ENCODE peak calls at places on chromosomes 4 and X, in nine cellular contexts. One of them, this sample, is unnamed. For H3K4me1, the result is how much of the 10 kb centered on the place peaks cover.

GRCh38 chr4:153042757-153043156 is 106.6 kb downstream of the FHDC1 start:
- DNase-seq in body of pancreas: no peak
- DNase-seq in stomach: no peak
- DNase-seq in cardiac muscle cell: no peak
- DNase-seq in heart left ventricle: no peak
- DNase-seq in A549: no peak
- DNase-seq in tibial nerve: no peak
- DNase-seq in hepatocyte: no peak
- DNase-seq in heart right ventricle: no peak
- DNase-seq in this sample: no peak

GRCh38 chr4:13528823-13529129 is 15.5 kb downstream of the NKX3-2 start:
- DNase-seq in body of pancreas: no peak
- DNase-seq in stomach: no peak
- DNase-seq in cardiac muscle cell: no peak
- DNase-seq in heart left ventricle: no peak
- DNase-seq in A549: no peak
- DNase-seq in tibial nerve: no peak
- DNase-seq in hepatocyte: no peak
- DNase-seq in heart right ventricle: no peak
- DNase-seq in this sample: no peak

GRCh38 chr4:121451310-121451709 is 70.5 kb upstream of the QRFPR start:
- DNase-seq in body of pancreas: no peak
- DNase-seq in stomach: no peak
- DNase-seq in cardiac muscle cell: no peak
- DNase-seq in heart left ventricle: no peak
- DNase-seq in A549: no peak
- DNase-seq in tibial nerve: no peak
- DNase-seq in hepatocyte: no peak
- DNase-seq in heart right ventricle: no peak
- DNase-seq in this sample: no peak

GRCh38 chrX:102546818-102547493 is 30.4 kb upstream of the TMSB15A start:
- DNase-seq in body of pancreas: no peak
- DNase-seq in stomach: no peak
- DNase-seq in cardiac muscle cell: no peak
- DNase-seq in heart left ventricle: no peak
- DNase-seq in A549: no peak
- DNase-seq in tibial nerve: no peak
- DNase-seq in hepatocyte: no peak
- DNase-seq in heart right ventricle: no peak
- DNase-seq in this sample: no peak

GRCh38 chr4:115272185-115272584 is 158.8 kb upstream of the NDST4 start:
- DNase-seq in body of pancreas: no peak
- DNase-seq in stomach: no peak
- DNase-seq in cardiac muscle cell: no peak
- DNase-seq in heart left ventricle: no peak
- DNase-seq in A549: no peak
- DNase-seq in tibial nerve: no peak
- DNase-seq in hepatocyte: no peak
- DNase-seq in heart right ventricle: no peak
- DNase-seq in this sample: no peak

GRCh38 chr4:182567119-182567518 is 323.9 kb downstream of the TENM3 start:
- DNase-seq in body of pancreas: no peak
- DNase-seq in stomach: no peak
- DNase-seq in cardiac muscle cell: no peak
- DNase-seq in heart left ventricle: no peak
- DNase-seq in A549: no peak
- DNase-seq in tibial nerve: no peak
- DNase-seq in hepatocyte: no peak
- DNase-seq in heart right ventricle: no peak
- DNase-seq in this sample: no peak

GRCh38 chr4:176635372-176636261 is 157.1 kb downstream of the VEGFC start:
- DNase-seq in body of pancreas: no peak
- DNase-seq in stomach: no peak
- DNase-seq in cardiac muscle cell: no peak
- DNase-seq in heart left ventricle: peak
- DNase-seq in A549: peak
- DNase-seq in tibial nerve: no peak
- DNase-seq in hepatocyte: peak
- DNase-seq in heart right ventricle: no peak
- DNase-seq in this sample: no peak

GRCh38 chrX:23327104-23327503 is 7.5 kb upstream of the PTCHD1 start:
- DNase-seq in body of pancreas: no peak
- DNase-seq in stomach: no peak
- DNase-seq in cardiac muscle cell: peak
- DNase-seq in heart left ventricle: no peak
- DNase-seq in A549: no peak
- DNase-seq in tibial nerve: no peak
- DNase-seq in hepatocyte: peak
- DNase-seq in heart right ventricle: no peak
- DNase-seq in this sample: no peak

GRCh38 chr4:107719211-107719926 is 665 bp downstream of the PAPSS1 start:
- DNase-seq in body of pancreas: peak
- DNase-seq in stomach: no peak
- DNase-seq in cardiac muscle cell: no peak
- DNase-seq in heart left ventricle: no peak
- DNase-seq in A549: peak
- DNase-seq in tibial nerve: no peak
- DNase-seq in hepatocyte: no peak
- DNase-seq in heart right ventricle: no peak
- DNase-seq in this sample: no peak

GRCh38 chrX:154019633-154020499 is at the start of gene IRAK1:
- DNase-seq in body of pancreas: peak
- DNase-seq in stomach: peak
- DNase-seq in cardiac muscle cell: peak
- DNase-seq in heart left ventricle: peak
- DNase-seq in A549: peak
- DNase-seq in tibial nerve: no peak
- DNase-seq in hepatocyte: peak
- DNase-seq in heart right ventricle: peak
- DNase-seq in this sample: peak

GRCh38 chrX:46559062-46559461 is 13.8 kb upstream of the ZNF674 start:
- DNase-seq in body of pancreas: no peak
- DNase-seq in stomach: no peak
- DNase-seq in cardiac muscle cell: no peak
- DNase-seq in heart left ventricle: no peak
- DNase-seq in A549: no peak
- DNase-seq in tibial nerve: no peak
- DNase-seq in hepatocyte: no peak
- DNase-seq in heart right ventricle: no peak
- DNase-seq in this sample: no peak

GRCh38 chrX:45762699-45763647 is 562.3 kb upstream of the DIPK2B start:
- DNase-seq in body of pancreas: no peak
- DNase-seq in stomach: no peak
- DNase-seq in cardiac muscle cell: no peak
- DNase-seq in heart left ventricle: no peak
- DNase-seq in A549: no peak
- DNase-seq in tibial nerve: no peak
- DNase-seq in hepatocyte: no peak
- DNase-seq in heart right ventricle: no peak
- DNase-seq in this sample: no peak

GRCh38 chr4:189802884-189803283 is 137.8 kb upstream of the FRG1 start:
- DNase-seq in body of pancreas: no peak
- DNase-seq in stomach: no peak
- DNase-seq in cardiac muscle cell: no peak
- DNase-seq in heart left ventricle: no peak
- DNase-seq in A549: no peak
- DNase-seq in tibial nerve: no peak
- DNase-seq in hepatocyte: no peak
- DNase-seq in heart right ventricle: no peak
- DNase-seq in this sample: no peak
- TF ChIP-seq CTCF in body of pancreas: no peak
- TF ChIP-seq CTCF in stomach: no peak
- TF ChIP-seq CTCF in cardiac muscle cell: no peak
- TF ChIP-seq CTCF in heart left ventricle: no peak
- TF ChIP-seq CTCF in A549: no peak
- TF ChIP-seq CTCF in tibial nerve: no peak
- TF ChIP-seq CTCF in hepatocyte: peak
- TF ChIP-seq CTCF in heart right ventricle: peak
- TF ChIP-seq CTCF in this sample: no peak

GRCh38 chrX:12891167-12891566 is 15.3 kb upstream of the TLR8 start:
- DNase-seq in body of pancreas: no peak
- DNase-seq in stomach: no peak
- DNase-seq in cardiac muscle cell: no peak
- DNase-seq in heart left ventricle: no peak
- DNase-seq in A549: no peak
- DNase-seq in tibial nerve: no peak
- DNase-seq in hepatocyte: no peak
- DNase-seq in heart right ventricle: no peak
- DNase-seq in this sample: no peak
- H3K4me1 ChIP-seq in body of pancreas: under half
- H3K4me1 ChIP-seq in stomach: under half
- H3K4me1 ChIP-seq in cardiac muscle cell: under half
- H3K4me1 ChIP-seq in heart left ventricle: under half
- H3K4me1 ChIP-seq in A549: under half
- H3K4me1 ChIP-seq in tibial nerve: under half
- H3K4me1 ChIP-seq in hepatocyte: under half
- H3K4me1 ChIP-seq in heart right ventricle: under half
- H3K4me1 ChIP-seq in this sample: under half

DNA sequence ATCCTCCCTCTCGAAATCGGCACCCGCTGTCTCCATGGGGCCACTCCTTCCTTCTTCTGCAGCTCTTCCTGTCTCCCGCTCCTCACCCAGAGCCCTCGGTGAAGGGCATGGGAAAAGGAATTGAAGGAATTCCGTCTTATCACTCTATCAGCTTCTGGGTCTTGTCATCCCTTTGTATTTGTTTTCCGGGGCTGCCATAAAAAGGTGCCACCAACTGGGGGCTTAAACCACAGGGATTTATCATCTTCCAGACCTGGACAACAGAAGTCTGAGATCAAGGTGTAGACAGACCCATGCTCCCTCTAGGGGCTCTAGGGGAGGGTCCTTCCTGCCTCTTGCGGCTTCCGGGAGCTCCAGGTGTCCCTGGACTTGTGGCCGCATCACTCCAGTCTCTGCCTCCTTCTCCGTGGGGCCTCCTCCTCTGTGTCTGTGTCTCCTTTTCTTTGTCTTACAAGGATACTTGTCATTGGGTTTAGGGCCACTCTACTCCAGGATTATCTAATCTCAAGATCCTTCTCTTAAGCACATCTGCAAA is 24.0 kb downstream of the CD99 start:
- DNase-seq in body of pancreas: no peak
- DNase-seq in stomach: no peak
- DNase-seq in cardiac muscle cell: no peak
- DNase-seq in heart left ventricle: no peak
- DNase-seq in A549: no peak
- DNase-seq in tibial nerve: no peak
- DNase-seq in hepatocyte: no peak
- DNase-seq in heart right ventricle: no peak
- DNase-seq in this sample: no peak
- TF ChIP-seq CTCF in body of pancreas: no peak
- TF ChIP-seq CTCF in stomach: no peak
- TF ChIP-seq CTCF in cardiac muscle cell: no peak
- TF ChIP-seq CTCF in heart left ventricle: no peak
- TF ChIP-seq CTCF in A549: no peak
- TF ChIP-seq CTCF in tibial nerve: no peak
- TF ChIP-seq CTCF in hepatocyte: no peak
- TF ChIP-seq CTCF in heart right ventricle: no peak
- TF ChIP-seq CTCF in this sample: no peak

DNA sequence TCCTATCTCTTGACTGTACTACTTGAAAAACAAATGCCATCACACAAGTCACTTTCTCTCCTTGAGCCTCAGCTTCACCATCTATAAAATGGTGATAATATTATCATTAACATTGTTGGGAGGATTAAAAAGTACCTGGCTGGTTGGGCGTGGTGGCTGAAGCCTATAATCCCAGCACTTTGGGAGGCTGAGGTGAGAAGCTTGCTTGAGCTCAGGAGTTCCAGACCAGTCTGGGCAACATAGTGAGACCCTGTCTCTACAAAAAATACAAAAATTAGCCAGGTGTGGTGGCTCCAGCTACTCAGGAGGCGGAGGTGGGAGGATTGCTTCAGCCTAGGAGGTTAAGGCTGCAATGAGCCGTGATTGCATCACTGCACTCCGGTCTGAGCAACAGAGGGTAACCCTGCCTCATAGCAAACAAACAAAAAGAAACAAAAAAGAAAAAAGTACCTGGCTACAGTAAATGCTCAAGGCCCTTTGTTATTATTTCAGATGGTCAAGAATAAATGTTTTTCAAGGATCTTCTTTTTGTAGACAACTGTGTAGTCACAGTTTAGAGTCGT is 120.3 kb downstream of the CHRNA9 start:
- DNase-seq in body of pancreas: peak
- DNase-seq in stomach: no peak
- DNase-seq in cardiac muscle cell: no peak
- DNase-seq in heart left ventricle: no peak
- DNase-seq in A549: peak
- DNase-seq in tibial nerve: no peak
- DNase-seq in hepatocyte: no peak
- DNase-seq in heart right ventricle: no peak
- DNase-seq in this sample: peak
- H3K4me1 ChIP-seq in body of pancreas: half or more
- H3K4me1 ChIP-seq in stomach: half or more
- H3K4me1 ChIP-seq in cardiac muscle cell: under half
- H3K4me1 ChIP-seq in heart left ventricle: under half
- H3K4me1 ChIP-seq in A549: half or more
- H3K4me1 ChIP-seq in tibial nerve: under half
- H3K4me1 ChIP-seq in hepatocyte: under half
- H3K4me1 ChIP-seq in heart right ventricle: under half
- H3K4me1 ChIP-seq in this sample: under half

DNA sequence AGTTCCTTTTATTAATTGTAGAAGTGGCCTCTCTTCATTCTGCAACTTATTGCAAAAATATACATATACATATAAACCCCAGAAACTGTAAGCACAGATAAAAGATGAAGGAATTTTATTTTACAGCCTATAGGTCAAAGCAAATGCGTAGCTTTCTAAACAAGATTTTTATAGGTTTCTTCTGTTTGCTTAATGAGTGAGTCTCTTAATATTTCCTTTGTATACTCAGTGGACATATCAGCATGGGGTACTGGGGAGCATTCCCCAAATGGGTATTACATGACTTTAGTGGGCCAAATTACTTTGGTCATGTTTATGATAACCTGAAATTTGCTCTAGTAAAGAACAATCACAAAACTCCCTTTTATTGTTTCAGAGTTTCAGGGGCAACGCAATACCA is 1698.6 kb upstream of the IGFBP7 start:
- DNase-seq in body of pancreas: no peak
- DNase-seq in stomach: no peak
- DNase-seq in cardiac muscle cell: no peak
- DNase-seq in heart left ventricle: no peak
- DNase-seq in A549: peak
- DNase-seq in tibial nerve: no peak
- DNase-seq in hepatocyte: no peak
- DNase-seq in heart right ventricle: no peak
- DNase-seq in this sample: no peak
- TF ChIP-seq CTCF in body of pancreas: no peak
- TF ChIP-seq CTCF in stomach: no peak
- TF ChIP-seq CTCF in cardiac muscle cell: no peak
- TF ChIP-seq CTCF in heart left ventricle: no peak
- TF ChIP-seq CTCF in A549: no peak
- TF ChIP-seq CTCF in tibial nerve: no peak
- TF ChIP-seq CTCF in hepatocyte: no peak
- TF ChIP-seq CTCF in heart right ventricle: no peak
- TF ChIP-seq CTCF in this sample: no peak

GRCh38 chr4:183905081-183905592 is at the start of gene STOX2:
- DNase-seq in body of pancreas: peak
- DNase-seq in stomach: peak
- DNase-seq in cardiac muscle cell: peak
- DNase-seq in heart left ventricle: peak
- DNase-seq in A549: peak
- DNase-seq in tibial nerve: peak
- DNase-seq in hepatocyte: peak
- DNase-seq in heart right ventricle: peak
- DNase-seq in this sample: peak
- H3K4me1 ChIP-seq in body of pancreas: under half
- H3K4me1 ChIP-seq in stomach: under half
- H3K4me1 ChIP-seq in cardiac muscle cell: under half
- H3K4me1 ChIP-seq in heart left ventricle: under half
- H3K4me1 ChIP-seq in A549: under half
- H3K4me1 ChIP-seq in tibial nerve: under half
- H3K4me1 ChIP-seq in hepatocyte: under half
- H3K4me1 ChIP-seq in heart right ventricle: half or more
- H3K4me1 ChIP-seq in this sample: under half

This sample was measured in lung.